ENCODE peak calls at places on chromosomes 7 and 10, in four cellular contexts. Z is foreskin fibroblast, N is uterus, T is K562. G is an unnamed sample.

GRCh38 chr10:7412482-7413251 is 1.8 kb upstream of the SFMBT2 start:
- DNase-seq in Z (peak; percentile 32), N (no peak), T (no peak), G (no peak)

GRCh38 chr7:4788627-4789189 is 13.3 kb downstream of the AP5Z1 start:
- DNase-seq in Z (no peak), N (no peak), T (no peak), G (no peak)

GRCh38 chr10:124145109-124145860 is 51.9 kb upstream of the CHST15 start:
- DNase-seq in Z (peak; percentile 43), N (peak; percentile 40), T (no peak), G (peak; percentile 58)

GRCh38 chr10:96044686-96045085 is 1.3 kb downstream of the CCNJ start:
- DNase-seq in Z (peak; percentile 74), N (no peak), T (no peak), G (peak; percentile 72)

GRCh38 chr7:140229591-140230516 is 53.1 kb upstream of the KDM7A start:
- DNase-seq in Z (no peak), N (no peak), T (no peak), G (no peak)

GRCh38 chr10:112346774-112347173 is 27.1 kb upstream of the ACSL5 start:
- DNase-seq in Z (no peak), N (no peak), T (no peak), G (no peak)

GRCh38 chr7:44284881-44285541 is 40.4 kb downstream of the CAMK2B start:
- DNase-seq in Z (no peak), N (peak; percentile 5), T (no peak), G (no peak)

GRCh38 chr7:98452791-98453190 is 51.9 kb upstream of the BAIAP2L1 start:
- DNase-seq in Z (no peak), N (no peak), T (no peak), G (no peak)

GRCh38 chr7:151745090-151745638 is 131.8 kb downstream of the PRKAG2 start:
- DNase-seq in Z (peak; percentile 87), N (no peak), T (no peak), G (peak; percentile 88)

GRCh38 chr10:70324951-70325781 is 41.4 kb upstream of the NPFFR1 start:
- DNase-seq in Z (peak; percentile 42), N (no peak), T (peak; percentile 34), G (no peak)

GRCh38 chr7:43763183-43763582 is 4.7 kb downstream of the BLVRA start:
- DNase-seq in Z (no peak), N (no peak), T (no peak), G (no peak)

GRCh38 chr10:20747782-20748181 is 149.3 kb downstream of the NEBL start:
- DNase-seq in Z (no peak), N (no peak), T (no peak), G (no peak)

GRCh38 chr10:78685466-78686163 is 383.2 kb upstream of the ZMIZ1 start:
- DNase-seq in Z (peak; percentile 18), N (no peak), T (no peak), G (peak; percentile 42)

GRCh38 chr7:141071855-141072547 is 1.9 kb upstream of the TMEM178B start:
- DNase-seq in Z (no peak), N (no peak), T (no peak), G (no peak)

GRCh38 chr7:46811529-46811928 is 770.4 kb downstream of the TNS3 start:
- DNase-seq in Z (peak; percentile 95), N (peak; percentile 81), T (no peak), G (peak; percentile 98)

GRCh38 chr7:85529197-85529596 is 342.3 kb upstream of the SEMA3D start:
- DNase-seq in Z (peak; percentile 86), N (no peak), T (no peak), G (peak; percentile 82)

GRCh38 chr7:30575910-30576309 is 18.8 kb upstream of the GARS1 start:
- DNase-seq in Z (no peak), N (no peak), T (no peak), G (no peak)

GRCh38 chr7:768881-769504 is 41.9 kb upstream of the PRKAR1B start:
- DNase-seq in Z (no peak), N (peak; percentile 62), T (peak; percentile 32), G (peak; percentile 80)

GRCh38 chr10:121188005-121188404 is 336.8 kb downstream of the WDR11 start:
- DNase-seq in Z (no peak), N (peak; percentile 63), T (no peak), G (no peak)
- TF ChIP-seq CTCF in Z (no peak), N (no peak), T (no peak), G (no peak)

GRCh38 chr10:18684953-18685352 is 25.7 kb downstream of the ARL5B start:
- DNase-seq in Z (no peak), N (no peak), T (no peak), G (no peak)
- H3K4me3 ChIP-seq in Z (no peak overlapping the region), N (no peak overlapping the region), T (no peak overlapping the region), G (no peak overlapping the region)

DNA sequence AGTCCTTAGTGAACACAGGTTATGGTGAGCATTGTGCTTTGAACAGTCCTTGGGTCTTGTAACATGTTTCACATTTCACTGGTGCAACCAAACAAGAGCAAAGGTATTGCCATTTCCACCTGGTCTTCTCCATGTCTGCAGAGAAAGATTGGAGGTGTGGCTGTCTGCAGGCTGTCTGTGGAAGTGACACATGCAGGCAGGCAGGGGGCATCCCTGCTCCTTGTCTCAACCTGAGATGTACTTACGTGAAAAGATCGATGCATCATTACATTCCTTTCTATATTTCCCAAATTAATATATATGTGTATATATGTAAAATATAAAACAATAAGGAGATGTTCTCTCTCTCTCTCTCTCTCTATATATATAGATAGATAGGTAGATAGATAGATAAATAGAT is 54.3 kb downstream of the LRRC18 start:
- DNase-seq in Z (no peak), N (no peak), T (peak; percentile 68), G (peak; percentile 12)
- TF ChIP-seq CTCF in Z (no peak), N (no peak), T (peak; percentile 56), G (peak; percentile 32)

DNA sequence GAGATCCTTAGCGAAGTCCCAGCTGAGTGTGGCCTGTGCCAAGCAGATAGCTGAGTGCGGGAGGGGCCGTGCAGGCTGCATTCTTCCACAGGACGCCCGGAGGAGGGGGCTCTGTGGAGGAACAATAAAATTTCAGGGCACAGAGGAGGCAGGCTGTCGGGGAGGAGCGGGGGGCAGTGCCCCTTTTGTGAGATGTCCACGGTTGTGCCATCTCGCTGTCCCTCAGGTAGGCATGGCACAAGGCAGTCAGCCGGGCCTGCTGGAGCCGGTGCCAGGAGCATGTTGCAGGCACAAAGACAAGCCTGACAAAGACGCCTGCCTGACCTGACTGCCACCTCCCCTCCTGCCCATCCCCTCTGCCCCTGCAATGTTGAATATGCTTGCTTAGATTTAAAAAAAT is 443.3 kb upstream of the MKI67 start:
- DNase-seq in Z (no peak), N (no peak), T (no peak), G (no peak)
- H3K4me3 ChIP-seq in Z (no peak overlapping the region), N (no peak overlapping the region), T (no peak overlapping the region), G (no peak overlapping the region)

DNA sequence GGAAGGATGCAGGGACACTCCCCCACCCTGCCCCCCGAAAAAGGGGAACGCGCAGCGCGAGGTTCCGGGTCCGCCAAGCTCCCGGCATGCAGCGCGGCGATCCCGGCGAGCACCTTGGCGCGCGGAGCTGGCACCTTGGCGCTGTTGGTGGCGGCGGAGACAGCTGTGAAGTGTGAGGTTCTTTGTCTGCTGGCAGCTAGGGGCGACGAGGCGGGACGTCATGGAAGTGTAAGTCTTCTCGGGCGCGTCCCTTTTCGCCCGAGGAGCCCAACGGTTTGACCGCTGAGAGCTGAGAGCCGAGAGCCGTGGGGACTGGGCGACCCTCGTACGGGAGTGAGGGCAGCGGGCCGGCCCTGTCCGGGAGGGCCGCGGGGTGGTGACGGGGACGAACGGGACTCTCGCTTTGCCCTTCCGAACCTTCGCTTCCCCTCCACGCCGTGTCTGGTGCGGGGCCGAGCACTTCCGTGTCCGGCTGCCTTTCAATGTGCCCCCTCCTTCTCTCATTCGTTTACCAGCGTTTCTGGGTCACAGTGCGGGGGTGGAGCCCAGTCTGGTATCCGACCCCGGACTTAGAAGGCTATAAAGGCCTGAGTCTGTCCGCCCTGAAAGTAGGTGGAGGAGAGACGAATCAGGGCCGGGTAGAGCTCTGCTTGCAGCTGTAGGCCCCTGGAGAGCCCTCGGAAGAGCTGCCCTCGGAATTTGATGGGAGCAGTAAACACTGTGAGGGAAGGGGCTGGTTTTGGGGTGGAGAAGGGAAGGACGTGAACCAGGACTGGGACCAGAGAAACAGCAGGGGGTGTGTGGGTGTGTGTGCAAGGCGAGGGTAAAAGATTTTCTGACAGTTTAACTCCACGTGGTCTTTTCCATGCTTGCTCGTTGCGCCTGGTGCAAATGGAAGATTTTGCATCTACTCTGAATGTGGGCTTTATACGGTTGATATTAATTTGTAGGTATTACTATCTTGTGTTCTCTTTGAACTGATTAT is at the start of gene CRCP:
- DNase-seq in Z (peak; percentile 87), N (peak; percentile 82), T (peak; percentile 92), G (peak; percentile 79)
- TF ChIP-seq CTCF in Z (peak; percentile 45), N (peak; percentile 11), T (peak; percentile 45), G (peak; percentile 60)

G was measured in fibroblast of mammary gland.